ENCODE peak calls at places on chromosomes 7 and 10, in four cellular contexts. X, S, C and A are unnamed samples.

GRCh38 chr7:22666732-22667131 is 60.3 kb upstream of the IL6 start:
- DNase-seq in S (no peak), C (no peak), X (no peak), A (peak; percentile 37)

GRCh38 chr10:130935051-130935450 is 376.5 kb downstream of the TCERG1L start:
- DNase-seq in C (no peak), S (no peak), X (no peak), A (no peak)

GRCh38 chr7:128454808-128455555 is 696 bp upstream of the HILPDA start:
- DNase-seq in X (peak; percentile 20), S (no peak), C (no peak), A (peak; percentile 33)

GRCh38 chr7:129457101-129457500 is 22.9 kb downstream of the STRIP2 start:
- DNase-seq in X (no peak), C (no peak), S (no peak), A (no peak)

GRCh38 chr10:60032723-60033122 is 126.4 kb upstream of the CCDC6 start:
- DNase-seq in C (peak; percentile 19), S (peak; percentile 13), X (peak; percentile 95), A (peak; percentile 99)

GRCh38 chr10:3451516-3452185 is 279.1 kb upstream of the PITRM1 start:
- DNase-seq in C (no peak), S (no peak), X (no peak), A (no peak)

GRCh38 chr10:26481914-26482550 is 43.9 kb downstream of the APBB1IP start:
- DNase-seq in S (peak; percentile 81), C (no peak), X (peak; percentile 97), A (peak; percentile 95)

GRCh38 chr7:42414028-42414427 is 177.0 kb upstream of the GLI3 start:
- DNase-seq in S (no peak), X (no peak), C (no peak), A (no peak)

GRCh38 chr7:50431316-50431715 is 18.8 kb downstream of the FIGNL1 start:
- DNase-seq in C (no peak), X (no peak), S (no peak), A (no peak)

GRCh38 chr7:138449580-138449979 is 10.5 kb upstream of the TRIM24 start:
- DNase-seq in C (no peak), S (peak; percentile 30), X (no peak), A (no peak)

GRCh38 chr7:142375710-142376313 is 118.0 kb upstream of the PRSS58 start:
- DNase-seq in C (no peak), S (no peak), X (peak; percentile 78), A (peak; percentile 24)